ENCODE peak calls at places on chromosomes 1 and 21, in six cellular contexts. V is activated T-cell treated with anti-CD3 and anti-CD28 coated beads for 1 hour; L is CMK; J is activated naive CD4-positive, alpha-beta T cell; F is NCI-H1436; E is NCI-H1930. S is an unnamed sample.

GRCh38 chr1:107326823-107327445 is 186.1 kb downstream of the NTNG1 start:
- DNase-seq in V (no peak), L (no peak), J (no peak), F (no peak), E (no peak), S (peak)

GRCh38 chr1:151539321-151540020 is 638 bp upstream of the TUFT1 start:
- DNase-seq in V (no peak), L (no peak), J (no peak), F (peak), E (no peak), S (peak)

GRCh38 chr21:41564871-41565281 is 56.9 kb upstream of the TMPRSS2 start:
- DNase-seq in V (no peak), L (no peak), J (no peak), F (no peak), E (no peak), S (no peak)

GRCh38 chr1:109210058-109210457 is 3.7 kb upstream of the SARS1 start:
- DNase-seq in V (no peak), L (no peak), J (no peak), F (no peak), E (no peak), S (no peak)

GRCh38 chr21:17461014-17461413 is 51.8 kb upstream of the CXADR start:
- DNase-seq in V (no peak), L (no peak), J (no peak), F (no peak), E (no peak), S (no peak)

GRCh38 chr21:28216976-28217523 is 775.6 kb downstream of the LTN1 start:
- DNase-seq in V (no peak), L (no peak), J (no peak), F (no peak), E (no peak), S (no peak)

GRCh38 chr1:39105061-39105840 is 79.1 kb downstream of the NDUFS5 start:
- DNase-seq in V (peak), L (no peak), J (peak), F (no peak), E (no peak), S (peak)

GRCh38 chr1:3352084-3352951 is 102.1 kb upstream of the ARHGEF16 start:
- DNase-seq in V (no peak), L (no peak), J (no peak), F (no peak), E (no peak), S (no peak)

S was measured in G401.